ENCODE peak calls at places on chromosome 15, in six cellular contexts. I is activated naive CD8-positive, alpha-beta T cell treated with anti-CD3 and anti-CD28 coated beads, Interleukin-2, amount 50 U/mL, for 16 hours; J is T-helper 17 cell; F is psoas muscle; R is Kasumi-1; T is upper lobe of right lung. K is an unnamed sample.

GRCh38 chr15:92711457-92711831 is 55.9 kb upstream of the FAM174B start:
- DNase-seq in J (no peak), I (no peak), R (no peak), T (peak; percentile 67), F (no peak), K (no peak)

GRCh38 chr15:92667291-92667904 is 11.8 kb upstream of the FAM174B start:
- DNase-seq in J (no peak), F (no peak), I (no peak), R (no peak), T (no peak), K (no peak)

GRCh38 chr15:51386029-51386428 is 44.6 kb downstream of the GLDN start:
- DNase-seq in F (no peak), T (no peak), I (no peak), J (no peak), R (no peak), K (no peak)

GRCh38 chr15:60397772-60398445 is at the start of gene ANXA2:
- DNase-seq in T (peak; percentile 94), F (peak; percentile 91), I (peak; percentile 43), J (peak; percentile 83), R (peak; percentile 66), K (peak; percentile 89)

GRCh38 chr15:69035205-69035917 is 20.9 kb downstream of the NOX5 start:
- DNase-seq in F (no peak), T (no peak), J (no peak), R (no peak), I (no peak), K (peak; percentile 53)

GRCh38 chr15:32104061-32104980 is 74.0 kb downstream of the CHRNA7 start:
- DNase-seq in J (no peak), T (no peak), F (no peak), R (no peak), I (no peak), K (no peak)

GRCh38 chr15:100383302-100384107 is 41.7 kb upstream of the ADAMTS17 start:
- DNase-seq in T (no peak), I (no peak), J (no peak), R (peak; percentile 51), F (no peak), K (no peak)

GRCh38 chr15:62972814-62973213 is 69.7 kb upstream of the TPM1 start:
- DNase-seq in J (no peak), R (no peak), F (no peak), I (no peak), T (no peak), K (no peak)

GRCh38 chr15:48806151-48806550 is 4.7 kb downstream of the CEP152 start:
- DNase-seq in F (no peak), R (no peak), T (no peak), J (no peak), I (no peak), K (no peak)

GRCh38 chr15:67407709-67408257 is 113.1 kb upstream of the C15orf61 start:
- DNase-seq in T (no peak), F (no peak), I (no peak), R (no peak), J (no peak), K (no peak)

K was measured in activated CD8-positive, alpha-beta memory T cell treated with anti-CD3 and anti-CD28 coated beads for 24 hours.